ENCODE peak calls at places on chromosomes 4 and X, in seven cellular contexts. One of them, this sample, is unnamed.

GRCh38 chr4:40990202-40990898 is 224.0 kb downstream of the APBB2 start:
- DNase-seq in fibroblast of pulmonary artery: peak
- DNase-seq in putamen: no peak
- DNase-seq in left lung: no peak
- DNase-seq in NCI-H1436: no peak
- DNase-seq in CD8-positive, alpha-beta T cell: no peak
- DNase-seq in NCI-H1694 treated with DMSO at 0.1 percent for 48 hours: no peak
- DNase-seq in this sample: peak

GRCh38 chrX:23694606-23695005 is 27.3 kb downstream of the PRDX4 start:
- DNase-seq in left lung: peak
- DNase-seq in NCI-H1694 treated with DMSO at 0.1 percent for 48 hours: no peak
- DNase-seq in CD8-positive, alpha-beta T cell: peak
- DNase-seq in putamen: peak
- DNase-seq in fibroblast of pulmonary artery: peak
- DNase-seq in NCI-H1436: peak
- DNase-seq in this sample: peak

GRCh38 chr4:1826531-1827350 is 29.2 kb downstream of the LETM1 start:
- DNase-seq in NCI-H1436: no peak
- DNase-seq in CD8-positive, alpha-beta T cell: no peak
- DNase-seq in left lung: no peak
- DNase-seq in NCI-H1694 treated with DMSO at 0.1 percent for 48 hours: no peak
- DNase-seq in putamen: no peak
- DNase-seq in fibroblast of pulmonary artery: no peak
- DNase-seq in this sample: no peak

GRCh38 chr4:68175562-68176155 is 46.0 kb upstream of the TMPRSS11F start:
- DNase-seq in NCI-H1436: peak
- DNase-seq in NCI-H1694 treated with DMSO at 0.1 percent for 48 hours: peak
- DNase-seq in putamen: peak
- DNase-seq in left lung: no peak
- DNase-seq in CD8-positive, alpha-beta T cell: no peak
- DNase-seq in fibroblast of pulmonary artery: peak
- DNase-seq in this sample: peak

GRCh38 chr4:150155391-150155790 is 77.1 kb downstream of the DCLK2 start:
- DNase-seq in left lung: no peak
- DNase-seq in fibroblast of pulmonary artery: no peak
- DNase-seq in NCI-H1436: no peak
- DNase-seq in putamen: no peak
- DNase-seq in CD8-positive, alpha-beta T cell: no peak
- DNase-seq in NCI-H1694 treated with DMSO at 0.1 percent for 48 hours: no peak
- DNase-seq in this sample: no peak

GRCh38 chr4:101346562-101347266 is 612 bp downstream of the PPP3CA start:
- DNase-seq in putamen: peak
- DNase-seq in CD8-positive, alpha-beta T cell: peak
- DNase-seq in fibroblast of pulmonary artery: peak
- DNase-seq in left lung: peak
- DNase-seq in NCI-H1436: peak
- DNase-seq in NCI-H1694 treated with DMSO at 0.1 percent for 48 hours: no peak
- DNase-seq in this sample: peak

GRCh38 chrX:9626379-9626778 is 139.3 kb downstream of the GPR143 start:
- DNase-seq in CD8-positive, alpha-beta T cell: no peak
- DNase-seq in NCI-H1436: no peak
- DNase-seq in putamen: no peak
- DNase-seq in left lung: no peak
- DNase-seq in NCI-H1694 treated with DMSO at 0.1 percent for 48 hours: no peak
- DNase-seq in fibroblast of pulmonary artery: no peak
- DNase-seq in this sample: no peak

GRCh38 chr4:185054257-185054656 is 36.0 kb downstream of the HELT start:
- DNase-seq in CD8-positive, alpha-beta T cell: no peak
- DNase-seq in putamen: no peak
- DNase-seq in NCI-H1694 treated with DMSO at 0.1 percent for 48 hours: no peak
- DNase-seq in fibroblast of pulmonary artery: no peak
- DNase-seq in left lung: no peak
- DNase-seq in NCI-H1436: no peak
- DNase-seq in this sample: no peak

GRCh38 chrX:134174859-134175258 is 62.1 kb upstream of the CCDC160 start:
- DNase-seq in left lung: no peak
- DNase-seq in fibroblast of pulmonary artery: no peak
- DNase-seq in NCI-H1436: no peak
- DNase-seq in CD8-positive, alpha-beta T cell: no peak
- DNase-seq in NCI-H1694 treated with DMSO at 0.1 percent for 48 hours: no peak
- DNase-seq in putamen: no peak
- DNase-seq in this sample: no peak

GRCh38 chr4:64539234-64539849 is 130.1 kb upstream of the TECRL start:
- DNase-seq in fibroblast of pulmonary artery: peak
- DNase-seq in NCI-H1436: peak
- DNase-seq in left lung: no peak
- DNase-seq in NCI-H1694 treated with DMSO at 0.1 percent for 48 hours: peak
- DNase-seq in CD8-positive, alpha-beta T cell: no peak
- DNase-seq in putamen: peak
- DNase-seq in this sample: peak

GRCh38 chr4:144579411-144580020 is 66.4 kb upstream of the HHIP start:
- DNase-seq in NCI-H1694 treated with DMSO at 0.1 percent for 48 hours: no peak
- DNase-seq in left lung: no peak
- DNase-seq in putamen: no peak
- DNase-seq in fibroblast of pulmonary artery: peak
- DNase-seq in NCI-H1436: no peak
- DNase-seq in CD8-positive, alpha-beta T cell: no peak
- DNase-seq in this sample: peak

GRCh38 chrX:64850371-64851082 is 125.7 kb downstream of the ZC4H2 start:
- DNase-seq in putamen: no peak
- DNase-seq in NCI-H1436: no peak
- DNase-seq in left lung: no peak
- DNase-seq in fibroblast of pulmonary artery: no peak
- DNase-seq in CD8-positive, alpha-beta T cell: no peak
- DNase-seq in NCI-H1694 treated with DMSO at 0.1 percent for 48 hours: no peak
- DNase-seq in this sample: no peak

GRCh38 chrX:69156638-69157037 is 8.6 kb downstream of the PJA1 start:
- DNase-seq in fibroblast of pulmonary artery: no peak
- DNase-seq in CD8-positive, alpha-beta T cell: no peak
- DNase-seq in left lung: no peak
- DNase-seq in NCI-H1694 treated with DMSO at 0.1 percent for 48 hours: no peak
- DNase-seq in NCI-H1436: no peak
- DNase-seq in putamen: no peak
- DNase-seq in this sample: no peak

GRCh38 chrX:10615931-10616780 is 4.2 kb downstream of the MID1 start:
- DNase-seq in CD8-positive, alpha-beta T cell: no peak
- DNase-seq in NCI-H1436: no peak
- DNase-seq in left lung: no peak
- DNase-seq in putamen: peak
- DNase-seq in NCI-H1694 treated with DMSO at 0.1 percent for 48 hours: peak
- DNase-seq in fibroblast of pulmonary artery: peak
- DNase-seq in this sample: peak

This sample was measured in brain microvascular endothelial cell.